ENCODE peak calls at places on chromosomes 5 and 9, in six cellular contexts. One of them, this sample, is unnamed.

GRCh38 chr9:136059851-136060670 is 35.0 kb downstream of the NACC2 start:
- DNase-seq in dorsolateral prefrontal cortex: no peak
- DNase-seq in fibroblast of lung: peak; percentile 84
- DNase-seq in prostate gland: no peak
- DNase-seq in cardiac muscle cell: peak; percentile 92
- DNase-seq in PC-3: no peak
- DNase-seq in this sample: no peak

GRCh38 chr9:36398745-36399144 is 1.3 kb downstream of the RNF38 start:
- DNase-seq in prostate gland: no peak
- DNase-seq in dorsolateral prefrontal cortex: no peak
- DNase-seq in cardiac muscle cell: peak; percentile 17
- DNase-seq in PC-3: no peak
- DNase-seq in fibroblast of lung: peak; percentile 18
- DNase-seq in this sample: no peak

GRCh38 chr5:94893404-94894145 is 275.1 kb downstream of the SLF1 start:
- DNase-seq in prostate gland: no peak
- DNase-seq in cardiac muscle cell: peak; percentile 28
- DNase-seq in dorsolateral prefrontal cortex: no peak
- DNase-seq in fibroblast of lung: peak; percentile 56
- DNase-seq in PC-3: peak; percentile 6
- DNase-seq in this sample: no peak

GRCh38 chr5:169706070-169706469 is 69.0 kb downstream of the DOCK2 start:
- DNase-seq in dorsolateral prefrontal cortex: no peak
- DNase-seq in PC-3: no peak
- DNase-seq in prostate gland: no peak
- DNase-seq in fibroblast of lung: no peak
- DNase-seq in cardiac muscle cell: no peak
- DNase-seq in this sample: no peak

GRCh38 chr9:103364753-103365152 is 369.6 kb downstream of the CYLC2 start:
- DNase-seq in dorsolateral prefrontal cortex: no peak
- DNase-seq in PC-3: peak; percentile 18
- DNase-seq in cardiac muscle cell: peak; percentile 38
- DNase-seq in fibroblast of lung: no peak
- DNase-seq in prostate gland: no peak
- DNase-seq in this sample: peak; percentile 94

GRCh38 chr9:88026133-88026510 is 51.8 kb upstream of the CDK20 start:
- DNase-seq in dorsolateral prefrontal cortex: no peak
- DNase-seq in prostate gland: no peak
- DNase-seq in fibroblast of lung: no peak
- DNase-seq in cardiac muscle cell: no peak
- DNase-seq in PC-3: no peak
- DNase-seq in this sample: no peak

GRCh38 chr5:65858316-65858715 is 68.1 kb upstream of the ERBIN start:
- DNase-seq in cardiac muscle cell: peak; percentile 21
- DNase-seq in PC-3: peak; percentile 27
- DNase-seq in fibroblast of lung: no peak
- DNase-seq in dorsolateral prefrontal cortex: no peak
- DNase-seq in prostate gland: no peak
- DNase-seq in this sample: no peak

GRCh38 chr5:55600536-55601208 is 65.9 kb upstream of the PLPP1 start:
- DNase-seq in prostate gland: peak; percentile 59
- DNase-seq in dorsolateral prefrontal cortex: no peak
- DNase-seq in cardiac muscle cell: peak; percentile 70
- DNase-seq in PC-3: peak; percentile 10
- DNase-seq in fibroblast of lung: peak; percentile 61
- DNase-seq in this sample: no peak

GRCh38 chr9:13967011-13967410 is 346.9 kb downstream of the NFIB start:
- DNase-seq in fibroblast of lung: no peak
- DNase-seq in prostate gland: no peak
- DNase-seq in PC-3: no peak
- DNase-seq in dorsolateral prefrontal cortex: no peak
- DNase-seq in cardiac muscle cell: peak; percentile 29
- DNase-seq in this sample: no peak

GRCh38 chr9:131282688-131283422 is 6.5 kb upstream of the FAM78A start:
- DNase-seq in dorsolateral prefrontal cortex: no peak
- DNase-seq in fibroblast of lung: peak; percentile 11
- DNase-seq in cardiac muscle cell: peak; percentile 30
- DNase-seq in prostate gland: no peak
- DNase-seq in PC-3: no peak
- DNase-seq in this sample: no peak

GRCh38 chr9:107942870-107943269 is 453.3 kb upstream of the KLF4 start:
- DNase-seq in fibroblast of lung: no peak
- DNase-seq in dorsolateral prefrontal cortex: no peak
- DNase-seq in prostate gland: no peak
- DNase-seq in PC-3: peak; percentile 5
- DNase-seq in cardiac muscle cell: no peak
- DNase-seq in this sample: no peak

GRCh38 chr5:43649256-43649655 is 46.3 kb downstream of the NNT start:
- DNase-seq in cardiac muscle cell: peak; percentile 35
- DNase-seq in prostate gland: no peak
- DNase-seq in PC-3: no peak
- DNase-seq in fibroblast of lung: peak; percentile 75
- DNase-seq in dorsolateral prefrontal cortex: no peak
- DNase-seq in this sample: no peak

GRCh38 chr5:115351356-115352195 is 55.1 kb upstream of the CCDC112 start:
- DNase-seq in prostate gland: no peak
- DNase-seq in cardiac muscle cell: peak; percentile 55
- DNase-seq in PC-3: peak; percentile 68
- DNase-seq in dorsolateral prefrontal cortex: no peak
- DNase-seq in fibroblast of lung: peak; percentile 63
- DNase-seq in this sample: peak; percentile 28

GRCh38 chr5:176995896-176996767 is 10.4 kb downstream of the UIMC1 start:
- DNase-seq in fibroblast of lung: peak; percentile 60
- DNase-seq in dorsolateral prefrontal cortex: no peak
- DNase-seq in PC-3: peak; percentile 60
- DNase-seq in prostate gland: no peak
- DNase-seq in cardiac muscle cell: peak; percentile 80
- DNase-seq in this sample: no peak

GRCh38 chr9:2493106-2493505 is 128.5 kb upstream of the VLDLR start:
- DNase-seq in PC-3: no peak
- DNase-seq in dorsolateral prefrontal cortex: no peak
- DNase-seq in prostate gland: no peak
- DNase-seq in fibroblast of lung: peak; percentile 82
- DNase-seq in cardiac muscle cell: peak; percentile 72
- DNase-seq in this sample: no peak

GRCh38 chr5:148483750-148484149 is 100.0 kb downstream of the FBXO38 start:
- DNase-seq in cardiac muscle cell: no peak
- DNase-seq in fibroblast of lung: no peak
- DNase-seq in dorsolateral prefrontal cortex: no peak
- DNase-seq in PC-3: no peak
- DNase-seq in prostate gland: no peak
- DNase-seq in this sample: no peak

GRCh38 chr9:109990541-109990940 is 210.5 kb downstream of the PALM2AKAP2 start:
- DNase-seq in PC-3: no peak
- DNase-seq in fibroblast of lung: peak; percentile 55
- DNase-seq in dorsolateral prefrontal cortex: no peak
- DNase-seq in prostate gland: no peak
- DNase-seq in cardiac muscle cell: peak; percentile 53
- DNase-seq in this sample: no peak

GRCh38 chr5:179906795-179907569 is 715 bp downstream of the TBC1D9B start:
- DNase-seq in PC-3: peak; percentile 7
- DNase-seq in cardiac muscle cell: peak; percentile 21
- DNase-seq in fibroblast of lung: peak; percentile 14
- DNase-seq in prostate gland: peak; percentile 30
- DNase-seq in dorsolateral prefrontal cortex: no peak
- DNase-seq in this sample: no peak

GRCh38 chr5:81336528-81336927 is 35.1 kb downstream of the ZCCHC9 start:
- DNase-seq in dorsolateral prefrontal cortex: no peak
- DNase-seq in fibroblast of lung: peak; percentile 7
- DNase-seq in PC-3: no peak
- DNase-seq in cardiac muscle cell: no peak
- DNase-seq in prostate gland: no peak
- DNase-seq in this sample: no peak

GRCh38 chr5:127400946-127401670 is 110.5 kb downstream of the MEGF10 start:
- DNase-seq in PC-3: no peak
- DNase-seq in prostate gland: no peak
- DNase-seq in cardiac muscle cell: no peak
- DNase-seq in fibroblast of lung: no peak
- DNase-seq in dorsolateral prefrontal cortex: no peak
- DNase-seq in this sample: no peak

GRCh38 chr9:22030101-22030598 is 21.0 kb upstream of the CDKN2B start:
- DNase-seq in cardiac muscle cell: peak; percentile 84
- DNase-seq in dorsolateral prefrontal cortex: no peak
- DNase-seq in fibroblast of lung: peak; percentile 72
- DNase-seq in PC-3: peak; percentile 74
- DNase-seq in prostate gland: no peak
- DNase-seq in this sample: no peak

GRCh38 chr5:56827043-56827442 is 11.7 kb downstream of the MAP3K1 start:
- DNase-seq in prostate gland: no peak
- DNase-seq in PC-3: no peak
- DNase-seq in fibroblast of lung: no peak
- DNase-seq in dorsolateral prefrontal cortex: no peak
- DNase-seq in cardiac muscle cell: no peak
- DNase-seq in this sample: no peak

GRCh38 chr9:132857601-132858342 is 20.3 kb downstream of the AK8 start:
- DNase-seq in cardiac muscle cell: peak; percentile 71
- DNase-seq in prostate gland: no peak
- DNase-seq in dorsolateral prefrontal cortex: no peak
- DNase-seq in fibroblast of lung: peak; percentile 40
- DNase-seq in PC-3: no peak
- DNase-seq in this sample: no peak

GRCh38 chr5:131530706-131531331 is 104.2 kb downstream of the RAPGEF6 start:
- DNase-seq in dorsolateral prefrontal cortex: no peak
- DNase-seq in fibroblast of lung: no peak
- DNase-seq in cardiac muscle cell: no peak
- DNase-seq in prostate gland: no peak
- DNase-seq in PC-3: no peak
- DNase-seq in this sample: no peak

GRCh38 chr9:121819511-121820231 is 168.2 kb downstream of the DAB2IP start:
- DNase-seq in prostate gland: no peak
- DNase-seq in dorsolateral prefrontal cortex: no peak
- DNase-seq in cardiac muscle cell: peak; percentile 16
- DNase-seq in PC-3: no peak
- DNase-seq in fibroblast of lung: peak; percentile 31
- DNase-seq in this sample: no peak

GRCh38 chr5:79091064-79091463 is 20.5 kb upstream of the BHMT start:
- DNase-seq in PC-3: no peak
- DNase-seq in cardiac muscle cell: no peak
- DNase-seq in prostate gland: no peak
- DNase-seq in fibroblast of lung: no peak
- DNase-seq in dorsolateral prefrontal cortex: no peak
- DNase-seq in this sample: no peak

GRCh38 chr5:62306494-62307363 is 723 bp downstream of the KIF2A start:
- DNase-seq in cardiac muscle cell: peak; percentile 51
- DNase-seq in dorsolateral prefrontal cortex: peak; percentile 39
- DNase-seq in prostate gland: peak; percentile 16
- DNase-seq in PC-3: no peak
- DNase-seq in fibroblast of lung: peak; percentile 49
- DNase-seq in this sample: no peak

GRCh38 chr9:127568971-127569818 is 42.9 kb upstream of the STXBP1 start:
- DNase-seq in PC-3: peak; percentile 87
- DNase-seq in dorsolateral prefrontal cortex: no peak
- DNase-seq in prostate gland: peak; percentile 88
- DNase-seq in fibroblast of lung: peak; percentile 78
- DNase-seq in cardiac muscle cell: peak; percentile 90
- DNase-seq in this sample: no peak

GRCh38 chr9:127568618-127568970 is 43.5 kb upstream of the STXBP1 start:
- DNase-seq in PC-3: no peak
- DNase-seq in dorsolateral prefrontal cortex: no peak
- DNase-seq in prostate gland: no peak
- DNase-seq in cardiac muscle cell: no peak
- DNase-seq in fibroblast of lung: no peak
- DNase-seq in this sample: no peak

GRCh38 chr9:127567898-127568617 is 44.0 kb upstream of the STXBP1 start:
- DNase-seq in cardiac muscle cell: peak; percentile 27
- DNase-seq in prostate gland: no peak
- DNase-seq in PC-3: no peak
- DNase-seq in dorsolateral prefrontal cortex: no peak
- DNase-seq in fibroblast of lung: no peak
- DNase-seq in this sample: no peak

GRCh38 chr9:127566351-127567001 is 45.6 kb upstream of the STXBP1 start:
- DNase-seq in cardiac muscle cell: no peak
- DNase-seq in dorsolateral prefrontal cortex: no peak
- DNase-seq in PC-3: peak; percentile 52
- DNase-seq in fibroblast of lung: no peak
- DNase-seq in prostate gland: peak; percentile 67
- DNase-seq in this sample: no peak

GRCh38 chr9:127567119-127567897 is 44.8 kb upstream of the STXBP1 start:
- DNase-seq in prostate gland: peak; percentile 85
- DNase-seq in dorsolateral prefrontal cortex: no peak
- DNase-seq in PC-3: peak; percentile 46
- DNase-seq in cardiac muscle cell: no peak
- DNase-seq in fibroblast of lung: no peak
- DNase-seq in this sample: no peak
- H3K4me3 ChIP-seq in prostate gland: peak overlapping the region; percentile 82
- H3K4me3 ChIP-seq in dorsolateral prefrontal cortex: peak overlapping the region; percentile 74
- H3K4me3 ChIP-seq in PC-3: peak overlapping the region; percentile 78
- H3K4me3 ChIP-seq in cardiac muscle cell: peak overlapping the region; percentile 95
- H3K4me3 ChIP-seq in fibroblast of lung: peak overlapping the region; percentile 71
- H3K4me3 ChIP-seq in this sample: peak overlapping the region; percentile 69

DNA sequence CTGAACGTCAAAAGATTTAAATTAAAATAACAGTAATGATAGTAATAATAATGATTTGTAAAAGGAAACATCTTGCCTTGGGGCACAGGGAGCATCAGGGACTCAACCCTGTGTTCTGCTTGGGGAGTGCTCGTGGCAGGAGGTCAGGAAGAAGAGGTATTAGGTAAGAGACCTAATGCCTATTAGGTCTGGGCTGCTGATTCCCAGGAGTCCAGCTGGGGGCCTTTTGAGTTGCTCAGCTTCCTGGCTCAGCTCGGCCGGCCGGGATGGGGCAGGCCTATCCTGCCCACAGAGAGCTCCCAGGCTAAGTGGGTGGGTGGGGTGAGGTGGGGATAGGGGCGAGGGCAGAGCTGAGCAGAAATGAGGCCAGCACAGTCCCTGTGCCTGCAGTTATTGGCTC is 17.5 kb downstream of the LMX1B start:
- DNase-seq in fibroblast of lung: no peak
- DNase-seq in PC-3: no peak
- DNase-seq in prostate gland: no peak
- DNase-seq in cardiac muscle cell: peak; percentile 17
- DNase-seq in dorsolateral prefrontal cortex: no peak
- DNase-seq in this sample: no peak
- H3K27me3 ChIP-seq in fibroblast of lung: peaks cover 17% of the 10 kb centered on the region
- H3K27me3 ChIP-seq in PC-3: peaks cover 3% of the 10 kb centered on the region
- H3K27me3 ChIP-seq in prostate gland: peaks cover 18% of the 10 kb centered on the region
- H3K27me3 ChIP-seq in cardiac muscle cell: peaks cover 100% of the 10 kb centered on the region
- H3K27me3 ChIP-seq in dorsolateral prefrontal cortex: peaks cover 49% of the 10 kb centered on the region
- H3K27me3 ChIP-seq in this sample: peaks cover 49% of the 10 kb centered on the region

GRCh38 chr9:70567511-70567910 is 153.1 kb upstream of the KLF9 start:
- DNase-seq in fibroblast of lung: no peak
- DNase-seq in cardiac muscle cell: no peak
- DNase-seq in prostate gland: no peak
- DNase-seq in PC-3: no peak
- DNase-seq in dorsolateral prefrontal cortex: no peak
- DNase-seq in this sample: no peak
- H3K4me3 ChIP-seq in fibroblast of lung: no peak overlapping the region
- H3K4me3 ChIP-seq in cardiac muscle cell: no peak overlapping the region
- H3K4me3 ChIP-seq in prostate gland: no peak overlapping the region
- H3K4me3 ChIP-seq in PC-3: no peak overlapping the region
- H3K4me3 ChIP-seq in dorsolateral prefrontal cortex: no peak overlapping the region
- H3K4me3 ChIP-seq in this sample: no peak overlapping the region

DNA sequence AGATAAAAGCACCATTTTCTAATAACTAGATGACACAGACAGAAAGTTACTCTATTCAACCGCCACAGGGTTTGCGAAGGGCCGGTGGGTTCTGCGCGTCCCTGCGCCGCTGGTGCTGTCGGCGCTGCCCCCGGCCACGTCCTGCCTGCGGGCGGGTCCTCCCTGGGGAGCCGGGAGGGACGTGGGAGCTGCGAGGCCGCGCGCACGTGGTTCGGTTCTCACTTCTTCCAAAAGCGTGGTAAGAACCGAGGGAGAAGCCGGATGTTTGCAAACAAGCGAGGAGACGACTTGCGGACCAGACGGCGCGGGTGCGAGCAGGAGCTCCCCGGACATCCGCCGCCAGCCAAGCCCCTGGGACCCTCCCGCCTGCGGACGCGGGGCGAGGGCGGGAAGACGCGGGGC is 12.5 kb downstream of the BTNL9 start:
- DNase-seq in cardiac muscle cell: peak; percentile 23
- DNase-seq in prostate gland: no peak
- DNase-seq in fibroblast of lung: peak; percentile 8
- DNase-seq in dorsolateral prefrontal cortex: no peak
- DNase-seq in PC-3: peak; percentile 21
- DNase-seq in this sample: no peak
- H3K27me3 ChIP-seq in cardiac muscle cell: peaks cover 70% of the 10 kb centered on the region
- H3K27me3 ChIP-seq in prostate gland: peaks cover 23% of the 10 kb centered on the region
- H3K27me3 ChIP-seq in fibroblast of lung: peaks cover 30% of the 10 kb centered on the region
- H3K27me3 ChIP-seq in dorsolateral prefrontal cortex: peaks cover 96% of the 10 kb centered on the region
- H3K27me3 ChIP-seq in PC-3: peaks cover 33% of the 10 kb centered on the region
- H3K27me3 ChIP-seq in this sample: peaks cover 40% of the 10 kb centered on the region

This sample was measured in kidney epithelial cell.